ENCODE peak calls at places on chromosomes 3 and 15, in seven cellular contexts. P, R, Y, Z, I, C and S are unnamed samples.

GRCh38 chr3:52063026-52063723 is 6.8 kb upstream of the DUSP7 start:
- DNase-seq in P (no peak), R (no peak), Y (no peak), Z (no peak), I (no peak), C (no peak), S (no peak)

GRCh38 chr15:76996526-76997401 is 1.8 kb downstream of the PSTPIP1 start:
- DNase-seq in P (no peak), R (no peak), Y (no peak), Z (no peak), I (no peak), C (peak), S (no peak)

GRCh38 chr15:63749330-63749942 is 84.3 kb downstream of the HERC1 start:
- DNase-seq in P (no peak), R (no peak), Y (no peak), Z (no peak), I (no peak), C (peak), S (no peak)

GRCh38 chr3:16720367-16720766 is 115.1 kb upstream of the DAZL start:
- DNase-seq in P (no peak), R (no peak), Y (no peak), Z (no peak), I (no peak), C (no peak), S (no peak)

GRCh38 chr15:90184786-90185704 is 16.1 kb upstream of the SEMA4B start:
- DNase-seq in P (no peak), R (peak), Y (peak), Z (peak), I (peak), C (no peak), S (peak)

GRCh38 chr3:185405664-185406063 is 42.7 kb downstream of the MAP3K13 start:
- DNase-seq in P (no peak), R (no peak), Y (no peak), Z (no peak), I (no peak), C (no peak), S (no peak)

GRCh38 chr3:107523361-107524213 is 825 bp downstream of the BBX start:
- DNase-seq in P (no peak), R (peak), Y (peak), Z (peak), I (peak), C (peak), S (peak)

GRCh38 chr3:51394541-51394940 is 3.5 kb downstream of the RBM15B start:
- DNase-seq in P (no peak), R (no peak), Y (no peak), Z (no peak), I (no peak), C (no peak), S (no peak)

GRCh38 chr15:79990997-79991334 is 20.0 kb upstream of the BCL2A1 start:
- DNase-seq in P (no peak), R (no peak), Y (no peak), Z (no peak), I (no peak), C (no peak), S (no peak)

GRCh38 chr15:63349156-63349555 is 32.5 kb downstream of the CA12 start:
- DNase-seq in P (no peak), R (no peak), Y (no peak), Z (no peak), I (no peak), C (no peak), S (no peak)

GRCh38 chr3:52473031-52473430 is 17.6 kb downstream of the NISCH start:
- DNase-seq in P (no peak), R (no peak), Y (no peak), Z (no peak), I (no peak), C (no peak), S (no peak)

GRCh38 chr3:12224181-12225147 is 64.4 kb upstream of the PPARG start:
- DNase-seq in P (no peak), R (no peak), Y (peak), Z (peak), I (peak), C (peak), S (no peak)

GRCh38 chr3:7285502-7285901 is 424.6 kb downstream of the GRM7 start:
- DNase-seq in P (no peak), R (no peak), Y (peak), Z (no peak), I (no peak), C (no peak), S (no peak)

GRCh38 chr3:30399394-30400181 is 206.8 kb upstream of the TGFBR2 start:
- DNase-seq in P (no peak), R (no peak), Y (peak), Z (peak), I (no peak), C (peak), S (no peak)

GRCh38 chr15:37933685-37934084 is 755 bp upstream of the TMCO5A start:
- DNase-seq in P (no peak), R (no peak), Y (no peak), Z (peak), I (no peak), C (peak), S (no peak)

GRCh38 chr15:90211440-90212168 is 10.5 kb downstream of the SEMA4B start:
- DNase-seq in P (no peak), R (no peak), Y (no peak), Z (peak), I (no peak), C (peak), S (no peak)

GRCh38 chr3:13529196-13529975 is 19.5 kb upstream of the FBLN2 start:
- DNase-seq in P (no peak), R (no peak), Y (no peak), Z (no peak), I (no peak), C (no peak), S (no peak)
- H3K4ac ChIP-seq in P (no peak), R (no peak), Y (no peak), Z (no peak), I (no peak), C (no peak), S (no peak)

DNA sequence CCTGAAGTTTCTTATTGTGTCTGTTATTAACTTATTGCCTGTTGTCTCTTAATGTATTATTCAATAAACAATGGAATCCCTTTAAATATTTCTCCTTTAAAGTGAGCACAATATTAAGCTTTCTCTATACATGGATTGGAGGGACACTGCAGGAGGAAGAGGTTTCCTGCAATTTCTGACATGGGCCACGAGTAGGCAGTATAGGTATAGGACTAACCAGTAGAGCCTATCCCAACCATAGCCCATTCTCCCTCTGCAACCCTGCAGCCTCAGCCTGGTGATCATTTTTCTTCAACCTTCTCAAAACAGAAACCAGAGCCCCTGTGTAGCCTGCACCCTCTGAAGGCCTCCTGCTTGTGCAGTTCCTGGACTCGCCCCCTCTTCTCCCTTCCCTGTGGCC is 124.8 kb downstream of the NEK10 start:
- DNase-seq in P (no peak), R (no peak), Y (no peak), Z (no peak), I (no peak), C (no peak), S (no peak)
- H3K18ac ChIP-seq in P (no peak), R (no peak), Y (no peak), Z (no peak), I (no peak), C (no peak), S (no peak)

GRCh38 chr15:73600413-73601050 is 32.7 kb downstream of the NPTN start:
- DNase-seq in P (no peak), R (no peak), Y (no peak), Z (peak), I (no peak), C (no peak), S (no peak)
- H4K8ac ChIP-seq in P (no peak), R (no peak), Y (no peak), Z (no peak), I (no peak), C (no peak), S (no peak)

GRCh38 chr3:27031476-27031875 is 337.7 kb downstream of the NEK10 start:
- DNase-seq in P (no peak), R (no peak), Y (no peak), Z (no peak), I (no peak), C (no peak), S (no peak)

GRCh38 chr3:27022096-27022761 is 347.0 kb downstream of the NEK10 start:
- DNase-seq in P (no peak), R (no peak), Y (peak), Z (no peak), I (no peak), C (no peak), S (peak)

GRCh38 chr3:27025718-27026117 is 343.5 kb downstream of the NEK10 start:
- DNase-seq in P (no peak), R (no peak), Y (peak), Z (no peak), I (no peak), C (no peak), S (peak)
- H3K4ac ChIP-seq in P (no peak), R (no peak), Y (no peak), Z (no peak), I (no peak), C (no peak), S (no peak)

GRCh38 chr15:72472907-72473669 is 1.0 kb upstream of the ARIH1 start:
- DNase-seq in P (no peak), R (peak), Y (peak), Z (peak), I (no peak), C (peak), S (no peak)
- H3K18ac ChIP-seq in P (no peak), R (no peak), Y (peak), Z (peak), I (no peak), C (peak), S (no peak)

DNA sequence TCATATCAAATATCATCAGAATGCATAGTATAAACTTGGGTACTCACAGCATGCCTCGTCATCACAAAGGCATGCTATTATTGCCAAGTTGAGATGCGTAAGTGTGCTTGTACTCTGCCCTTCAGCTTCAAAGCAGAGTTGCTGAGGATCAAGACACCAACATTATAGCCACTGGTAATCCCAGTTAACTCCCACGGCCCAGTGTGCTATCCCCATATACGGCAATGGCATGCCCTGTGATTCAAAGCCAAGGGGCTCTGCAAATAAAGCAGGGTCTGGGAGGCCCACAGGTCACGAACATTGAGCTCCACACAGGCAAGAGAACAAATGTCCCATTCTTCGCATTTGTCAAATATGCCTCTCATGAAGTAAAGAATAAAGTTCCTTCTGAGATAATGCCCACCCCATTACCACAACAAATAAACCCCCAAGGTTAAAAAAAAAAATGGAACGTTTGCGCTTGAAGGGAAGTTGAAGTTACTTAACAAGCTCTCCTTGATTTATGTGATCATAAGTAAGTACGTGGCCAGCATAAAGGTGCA is 298.1 kb upstream of the NECTIN3 start:
- DNase-seq in P (no peak), R (no peak), Y (no peak), Z (peak), I (no peak), C (peak), S (no peak)
- H4K8ac ChIP-seq in P (no peak), R (no peak), Y (no peak), Z (no peak), I (no peak), C (peak), S (no peak)

DNA sequence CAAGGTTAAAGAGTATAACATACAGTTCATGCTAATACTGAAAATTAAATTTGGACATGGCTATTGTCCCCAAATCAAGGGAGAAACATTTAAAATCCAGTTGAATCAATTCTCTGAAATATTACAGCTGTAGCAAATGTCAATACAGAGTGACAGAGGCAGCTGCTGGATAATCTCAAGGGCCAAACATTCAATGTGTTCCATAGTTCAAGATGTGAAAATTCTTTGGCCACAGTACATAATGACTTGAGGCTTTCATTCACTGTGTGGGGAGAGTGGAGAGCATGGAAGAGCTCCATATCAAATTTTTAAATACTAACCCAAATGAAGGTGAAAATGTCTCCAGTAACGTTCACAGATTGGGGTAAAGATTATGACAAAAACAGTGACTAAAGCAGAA is 1192.8 kb upstream of the CADM2 start:
- DNase-seq in P (no peak), R (no peak), Y (no peak), Z (no peak), I (no peak), C (no peak), S (no peak)
- H3K4ac ChIP-seq in P (no peak), R (no peak), Y (no peak), Z (no peak), I (no peak), C (no peak), S (no peak)